ENCODE peak calls at places on chromosome 4, in six cellular contexts. Y, Q, T, X, O and F are unnamed samples.

GRCh38 chr4:75940692-75941253 is at the start of gene NAAA:
- DNase-seq in Y (peak), Q (peak), T (peak), X (peak), O (peak), F (peak)

GRCh38 chr4:15233626-15234025 is 194.2 kb upstream of the C1QTNF7 start:
- DNase-seq in Y (no peak), Q (no peak), T (no peak), X (no peak), O (no peak), F (no peak)

GRCh38 chr4:122003335-122003734 is 51.5 kb upstream of the TRPC3 start:
- DNase-seq in Y (peak), Q (no peak), T (no peak), X (no peak), O (peak), F (no peak)

GRCh38 chr4:6095897-6096296 is 77.7 kb upstream of the C4orf50 start:
- DNase-seq in Y (no peak), Q (no peak), T (no peak), X (no peak), O (no peak), F (no peak)

GRCh38 chr4:88722276-88722780 is 24.7 kb upstream of the NAP1L5 start:
- DNase-seq in Y (no peak), Q (no peak), T (no peak), X (no peak), O (no peak), F (no peak)

GRCh38 chr4:146329042-146329716 is 114.8 kb downstream of the REELD1 start:
- DNase-seq in Y (no peak), Q (no peak), T (no peak), X (no peak), O (no peak), F (no peak)

GRCh38 chr4:147498031-147498700 is 17.3 kb downstream of the EDNRA start:
- DNase-seq in Y (no peak), Q (no peak), T (no peak), X (no peak), O (no peak), F (no peak)

GRCh38 chr4:57094482-57095223 is 15.5 kb downstream of the IGFBP7 start:
- DNase-seq in Y (no peak), Q (no peak), T (no peak), X (no peak), O (no peak), F (no peak)

GRCh38 chr4:16826397-16826910 is 72.0 kb downstream of the LDB2 start:
- DNase-seq in Y (peak), Q (no peak), T (no peak), X (no peak), O (no peak), F (no peak)

GRCh38 chr4:13706716-13707115 is 79.2 kb upstream of the BOD1L1 start:
- DNase-seq in Y (no peak), Q (no peak), T (no peak), X (no peak), O (no peak), F (no peak)

GRCh38 chr4:174578366-174578765 is 56.1 kb upstream of the HPGD start:
- DNase-seq in Y (no peak), Q (no peak), T (no peak), X (no peak), O (no peak), F (no peak)

GRCh38 chr4:26029512-26030131 is 115.6 kb downstream of the SMIM20 start:
- DNase-seq in Y (no peak), Q (no peak), T (no peak), X (no peak), O (no peak), F (no peak)

GRCh38 chr4:88003261-88003660 is 4.2 kb upstream of the PKD2 start:
- DNase-seq in Y (no peak), Q (no peak), T (no peak), X (no peak), O (no peak), F (no peak)

GRCh38 chr4:77072195-77072753 is 3.5 kb downstream of the CCNI start:
- DNase-seq in Y (peak), Q (no peak), T (no peak), X (peak), O (no peak), F (no peak)

GRCh38 chr4:107891299-107891698 is 40.0 kb upstream of the CYP2U1 start:
- DNase-seq in Y (peak), Q (no peak), T (no peak), X (no peak), O (no peak), F (no peak)

GRCh38 chr4:159341486-159341885 is 238.6 kb downstream of the RAPGEF2 start:
- DNase-seq in Y (no peak), Q (no peak), T (no peak), X (no peak), O (no peak), F (no peak)

GRCh38 chr4:181685911-181686310 is 557.3 kb upstream of the TENM3 start:
- DNase-seq in Y (no peak), Q (no peak), T (no peak), X (no peak), O (no peak), F (no peak)

GRCh38 chr4:5566526-5566925 is 141.8 kb downstream of the EVC2 start:
- DNase-seq in Y (no peak), Q (no peak), T (no peak), X (no peak), O (no peak), F (no peak)

GRCh38 chr4:138522366-138522765 is 280.2 kb upstream of the SLC7A11 start:
- DNase-seq in Y (peak), Q (no peak), T (no peak), X (no peak), O (no peak), F (no peak)

GRCh38 chr4:151087467-151087866 is 12.0 kb upstream of the RPS3A start:
- DNase-seq in Y (peak), Q (no peak), T (no peak), X (no peak), O (no peak), F (no peak)

GRCh38 chr4:82913305-82913704 is 12.8 kb downstream of the THAP9 start:
- DNase-seq in Y (no peak), Q (no peak), T (no peak), X (no peak), O (no peak), F (no peak)

GRCh38 chr4:137961051-137961438 is 281.1 kb downstream of the SLC7A11 start:
- DNase-seq in Y (no peak), Q (no peak), T (no peak), X (peak), O (no peak), F (no peak)

GRCh38 chr4:185039508-185040273 is 21.4 kb downstream of the HELT start:
- DNase-seq in Y (peak), Q (peak), T (no peak), X (peak), O (peak), F (no peak)

GRCh38 chr4:26520728-26521442 is 30.6 kb upstream of the CCKAR start:
- DNase-seq in Y (no peak), Q (no peak), T (no peak), X (no peak), O (no peak), F (no peak)

GRCh38 chr4:101232074-101232776 is 115.1 kb downstream of the PPP3CA start:
- DNase-seq in Y (no peak), Q (no peak), T (peak), X (no peak), O (no peak), F (no peak)

GRCh38 chr4:16120720-16121119 is 36.9 kb upstream of the PROM1 start:
- DNase-seq in Y (peak), Q (no peak), T (no peak), X (no peak), O (no peak), F (peak)

GRCh38 chr4:168707205-168707604 is 210.4 kb downstream of the PALLD start:
- DNase-seq in Y (no peak), Q (no peak), T (no peak), X (no peak), O (no peak), F (no peak)

GRCh38 chr4:137156807-137157206 is 375.5 kb downstream of the PCDH18 start:
- DNase-seq in Y (no peak), Q (no peak), T (no peak), X (no peak), O (no peak), F (no peak)

GRCh38 chr4:73609688-73610087 is 10.5 kb downstream of the RASSF6 start:
- DNase-seq in Y (no peak), Q (no peak), T (no peak), X (no peak), O (no peak), F (no peak)

GRCh38 chr4:96639932-96640331 is 800.0 kb downstream of the PDHA2 start:
- DNase-seq in Y (no peak), Q (no peak), T (no peak), X (no peak), O (no peak), F (no peak)

GRCh38 chr4:102449751-102450352 is 51.3 kb upstream of the NFKB1 start:
- DNase-seq in Y (peak), Q (no peak), T (no peak), X (peak), O (peak), F (no peak)

GRCh38 chr4:143411527-143412480 is 75.1 kb downstream of the GAB1 start:
- DNase-seq in Y (no peak), Q (no peak), T (no peak), X (no peak), O (no peak), F (no peak)

GRCh38 chr4:10020871-10021676 is at the start of gene SLC2A9:
- DNase-seq in Y (no peak), Q (no peak), T (no peak), X (peak), O (peak), F (no peak)

GRCh38 chr4:90292438-90292837 is 165.2 kb downstream of the CCSER1 start:
- DNase-seq in Y (no peak), Q (no peak), T (no peak), X (no peak), O (no peak), F (no peak)

GRCh38 chr4:90293320-90293719 is 166.1 kb downstream of the CCSER1 start:
- DNase-seq in Y (peak), Q (no peak), T (no peak), X (no peak), O (no peak), F (no peak)
- TF ChIP-seq CTCF in Y (no peak), Q (peak), T (peak), X (peak), O (peak), F (peak)

GRCh38 chr4:7462509-7462971 is 27.8 kb upstream of the PSAPL1 start:
- DNase-seq in Y (peak), Q (no peak), T (no peak), X (peak), O (no peak), F (no peak)
- TF ChIP-seq CTCF in Y (peak), Q (no peak), T (peak), X (no peak), O (no peak), F (no peak)

GRCh38 chr4:165709526-165709925 is 163.5 kb upstream of the TLL1 start:
- DNase-seq in Y (peak), Q (no peak), T (no peak), X (no peak), O (no peak), F (no peak)
- TF ChIP-seq CTCF in Y (no peak), Q (no peak), T (no peak), X (no peak), O (no peak), F (no peak)

GRCh38 chr4:61545902-61546498 is 345.9 kb downstream of the ADGRL3 start:
- DNase-seq in Y (no peak), Q (no peak), T (no peak), X (no peak), O (no peak), F (no peak)

GRCh38 chr4:61540944-61541343 is 340.8 kb downstream of the ADGRL3 start:
- DNase-seq in Y (peak), Q (no peak), T (no peak), X (no peak), O (peak), F (no peak)

GRCh38 chr4:61543976-61544375 is 343.9 kb downstream of the ADGRL3 start:
- DNase-seq in Y (no peak), Q (no peak), T (no peak), X (no peak), O (no peak), F (no peak)

GRCh38 chr4:61541474-61541873 is 341.3 kb downstream of the ADGRL3 start:
- DNase-seq in Y (no peak), Q (no peak), T (no peak), X (no peak), O (no peak), F (no peak)
- TF ChIP-seq CTCF in Y (no peak), Q (no peak), T (no peak), X (no peak), O (no peak), F (no peak)

GRCh38 chr4:18075823-18076433 is 54.4 kb upstream of the LCORL start:
- DNase-seq in Y (peak), Q (no peak), T (no peak), X (peak), O (peak), F (no peak)
- TF ChIP-seq CTCF in Y (peak), Q (peak), T (peak), X (no peak), O (peak), F (peak)

GRCh38 chr4:104017213-104017612 is 297.4 kb upstream of the TACR3 start:
- DNase-seq in Y (no peak), Q (no peak), T (no peak), X (no peak), O (no peak), F (no peak)

GRCh38 chr4:104020641-104021040 is 300.9 kb upstream of the TACR3 start:
- DNase-seq in Y (no peak), Q (no peak), T (no peak), X (no peak), O (no peak), F (no peak)

GRCh38 chr4:104015680-104016079 is 295.9 kb upstream of the TACR3 start:
- DNase-seq in Y (peak), Q (no peak), T (no peak), X (no peak), O (no peak), F (no peak)
- TF ChIP-seq CTCF in Y (peak), Q (no peak), T (peak), X (no peak), O (no peak), F (peak)

DNA sequence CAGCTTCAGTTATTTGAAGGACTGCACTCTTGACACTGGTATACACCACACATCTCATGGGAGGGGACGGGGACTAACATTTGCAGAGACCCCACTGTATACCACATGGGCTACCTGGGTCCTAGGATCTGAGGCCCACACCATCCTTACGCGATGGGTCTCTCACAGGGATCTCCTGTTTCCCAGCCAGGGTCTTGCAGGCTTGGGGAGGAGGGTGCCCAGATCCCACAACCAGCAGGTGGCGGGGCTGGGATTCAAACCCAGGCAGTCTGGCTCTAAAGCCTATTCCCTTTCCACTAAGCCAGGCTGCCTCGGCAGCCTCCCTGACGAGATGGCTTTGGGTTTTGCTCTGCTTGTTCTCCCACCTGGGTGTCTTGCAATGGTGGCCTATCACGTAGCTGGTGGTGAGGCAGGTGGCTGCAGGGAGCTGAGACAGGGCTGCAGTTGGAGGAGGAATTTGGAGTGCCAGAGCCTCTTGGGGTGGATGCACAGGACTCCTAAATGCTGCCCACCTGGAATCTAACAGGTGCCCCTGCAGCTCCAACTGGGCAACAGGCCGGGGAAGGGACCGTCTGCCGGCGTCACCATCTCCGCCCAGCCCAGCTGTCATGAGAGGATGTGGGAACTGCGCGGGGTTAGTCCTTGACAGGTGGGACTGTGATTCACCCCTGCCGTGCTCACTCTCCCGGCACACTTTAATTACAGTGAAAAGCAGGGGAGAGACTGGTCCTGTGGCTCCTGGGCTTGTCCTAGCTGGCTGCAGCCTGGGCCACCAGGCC is 110.7 kb downstream of the PSAPL1 start:
- DNase-seq in Y (no peak), Q (peak), T (peak), X (peak), O (no peak), F (no peak)
- TF ChIP-seq CTCF in Y (peak), Q (no peak), T (no peak), X (no peak), O (no peak), F (no peak)

GRCh38 chr4:986428-986948 is 356 bp upstream of the IDUA start:
- DNase-seq in Y (peak), Q (no peak), T (no peak), X (no peak), O (no peak), F (no peak)

GRCh38 chr4:986949-987688 is at the start of gene IDUA:
- DNase-seq in Y (peak), Q (peak), T (peak), X (peak), O (peak), F (no peak)

GRCh38 chr4:982814-983213 is 4.0 kb upstream of the IDUA start:
- DNase-seq in Y (no peak), Q (no peak), T (no peak), X (no peak), O (no peak), F (no peak)

GRCh38 chr4:984336-985054 is 2.3 kb upstream of the IDUA start:
- DNase-seq in Y (no peak), Q (no peak), T (no peak), X (no peak), O (no peak), F (no peak)

GRCh38 chr4:985123-985830 is 1.6 kb upstream of the IDUA start:
- DNase-seq in Y (peak), Q (peak), T (peak), X (peak), O (peak), F (no peak)
- TF ChIP-seq CTCF in Y (no peak), Q (no peak), T (no peak), X (no peak), O (no peak), F (no peak)

GRCh38 chr4:79763486-79764075 is 309.4 kb downstream of the ANTXR2 start:
- DNase-seq in Y (peak), Q (no peak), T (no peak), X (no peak), O (no peak), F (no peak)
- TF ChIP-seq CTCF in Y (peak), Q (no peak), T (no peak), X (no peak), O (no peak), F (no peak)

GRCh38 chr4:109486007-109486406 is 52.4 kb downstream of the SEC24B start:
- DNase-seq in Y (no peak), Q (no peak), T (no peak), X (no peak), O (no peak), F (no peak)
- TF ChIP-seq CTCF in Y (no peak), Q (no peak), T (no peak), X (no peak), O (no peak), F (no peak)